ENCODE peak calls at places on chromosome 15, in four cellular contexts. H is kidney epithelial cell, V is fibroblast of the aortic adventitia, C is AG10803. Z is an unnamed sample.

GRCh38 chr15:92095691-92096090 is 242.2 kb downstream of the SLCO3A1 start:
- DNase-seq in H (no peak), V (no peak), C (no peak), Z (no peak)

GRCh38 chr15:59401810-59402569 is 29.3 kb upstream of the MYO1E start:
- DNase-seq in H (no peak), C (no peak), V (no peak), Z (no peak)

GRCh38 chr15:68599560-68600071 is 20.8 kb downstream of the CORO2B start:
- DNase-seq in H (no peak), V (peak; percentile 50), C (peak; percentile 78), Z (peak; percentile 65)

GRCh38 chr15:100945006-100945405 is 25.8 kb downstream of the LRRK1 start:
- DNase-seq in V (no peak), C (peak; percentile 27), H (no peak), Z (peak; percentile 73)

GRCh38 chr15:57784081-57784488 is 77.6 kb downstream of the POLR2M start:
- DNase-seq in C (peak; percentile 77), H (no peak), V (peak; percentile 56), Z (peak; percentile 44)

GRCh38 chr15:42228036-42228435 is 19.9 kb upstream of the VPS39 start:
- DNase-seq in V (no peak), C (no peak), H (no peak), Z (no peak)

GRCh38 chr15:100821327-100821726 is 58.3 kb upstream of the ALDH1A3 start:
- DNase-seq in V (no peak), C (no peak), H (no peak), Z (no peak)

GRCh38 chr15:63072023-63072650 is 29.6 kb downstream of the TPM1 start:
- DNase-seq in V (no peak), C (no peak), H (no peak), Z (no peak)

GRCh38 chr15:49418811-49419210 is 4.2 kb upstream of the FGF7 start:
- DNase-seq in H (no peak), C (no peak), V (no peak), Z (no peak)

GRCh38 chr15:77187751-77188464 is 117.0 kb upstream of the TSPAN3 start:
- DNase-seq in V (peak; percentile 73), H (no peak), C (peak; percentile 36), Z (no peak)

GRCh38 chr15:32802296-32802936 is 84.6 kb downstream of the GREM1 start:
- DNase-seq in C (peak; percentile 91), H (peak; percentile 61), V (peak; percentile 93), Z (no peak)

GRCh38 chr15:36415643-36416042 is 163.8 kb upstream of the CDIN1 start:
- DNase-seq in V (peak; percentile 72), H (no peak), C (peak; percentile 66), Z (no peak)

GRCh38 chr15:90149609-90150340 is 47.5 kb upstream of the IDH2 start:
- DNase-seq in V (no peak), C (no peak), H (no peak), Z (no peak)

GRCh38 chr15:44726568-44727461 is 9.5 kb upstream of the TRIM69 start:
- DNase-seq in C (peak; percentile 93), V (peak; percentile 92), H (peak; percentile 77), Z (peak; percentile 95)

GRCh38 chr15:44726136-44726535 is 10.2 kb upstream of the TRIM69 start:
- DNase-seq in C (peak; percentile 38), V (peak; percentile 24), H (no peak), Z (no peak)

GRCh38 chr15:44728576-44729393 is 7.5 kb upstream of the TRIM69 start:
- DNase-seq in C (peak; percentile 97), V (peak; percentile 99), H (peak; percentile 94), Z (peak; percentile 98)

GRCh38 chr15:44729394-44729913 is 6.9 kb upstream of the TRIM69 start:
- DNase-seq in V (peak; percentile 44), H (no peak), C (no peak), Z (no peak)

GRCh38 chr15:44727462-44728231 is 8.7 kb upstream of the TRIM69 start:
- DNase-seq in C (no peak), H (no peak), V (no peak), Z (no peak)
- H3K4me3 ChIP-seq in C (no peak overlapping the region), H (no peak overlapping the region), V (no peak overlapping the region), Z (no peak overlapping the region)

GRCh38 chr15:47983533-47983932 is 137.3 kb upstream of the SLC24A5 start:
- DNase-seq in C (no peak), V (no peak), H (no peak), Z (no peak)
- TF ChIP-seq CTCF in C (no peak), V (no peak), H (no peak), Z (no peak)

DNA sequence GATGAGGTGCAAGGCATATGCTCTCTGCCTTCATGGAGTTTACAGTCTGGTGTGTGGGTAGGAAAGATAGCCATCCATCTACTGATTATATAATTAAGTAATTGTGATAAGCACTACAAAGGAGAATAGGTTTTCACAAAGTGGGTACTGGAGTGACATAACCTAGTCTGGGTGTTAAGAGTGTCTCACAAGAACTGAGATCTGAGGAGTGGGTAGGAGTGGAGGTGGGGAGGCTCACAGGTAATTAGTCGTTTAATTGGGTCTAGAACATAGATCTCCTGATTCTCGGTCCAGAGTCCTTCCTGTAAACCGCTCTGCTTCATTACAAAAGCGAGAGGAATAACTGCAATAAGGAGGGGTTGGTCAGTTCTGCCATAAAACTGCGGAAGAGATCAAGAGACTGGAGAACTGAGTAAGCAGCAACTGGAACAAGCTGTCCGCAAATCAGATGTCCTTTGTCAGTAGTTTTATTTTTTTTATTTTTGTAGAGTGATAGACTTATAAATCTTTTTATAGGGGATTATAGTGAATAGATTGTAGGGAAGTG is 2.2 kb downstream of the NEO1 start:
- DNase-seq in H (no peak), V (no peak), C (no peak), Z (no peak)
- H3K4me3 ChIP-seq in H (no peak overlapping the region), V (no peak overlapping the region), C (no peak overlapping the region), Z (no peak overlapping the region)

DNA sequence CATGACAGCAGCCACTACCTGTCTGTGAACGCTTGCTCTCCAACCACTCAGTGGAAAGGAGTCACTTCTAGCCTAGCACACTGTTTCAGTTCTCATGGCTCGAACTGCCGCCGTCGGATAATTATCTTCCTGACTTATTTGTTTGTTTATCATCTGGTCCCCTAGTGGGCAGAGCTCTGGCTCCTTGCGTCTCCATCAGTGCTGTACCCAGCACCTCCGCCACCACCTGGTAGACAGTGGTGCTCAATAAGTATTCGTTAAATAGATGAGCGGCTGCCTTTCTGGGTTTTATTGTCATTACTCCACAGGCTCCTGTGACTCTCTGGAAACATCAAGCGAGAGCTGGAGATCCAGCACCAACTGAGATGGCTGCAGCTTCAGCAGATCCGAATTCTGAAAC is 297.5 kb downstream of the NTRK3 start:
- DNase-seq in C (no peak), H (no peak), V (no peak), Z (no peak)
- TF ChIP-seq CTCF in C (peak; percentile 12), H (no peak), V (no peak), Z (no peak)

GRCh38 chr15:39538936-39539335 is 41.9 kb upstream of the THBS1 start:
- DNase-seq in H (no peak), V (no peak), C (no peak), Z (no peak)

GRCh38 chr15:39542385-39543065 is 38.4 kb upstream of the THBS1 start:
- DNase-seq in C (no peak), V (no peak), H (no peak), Z (no peak)

GRCh38 chr15:39539466-39539865 is 41.4 kb upstream of the THBS1 start:
- DNase-seq in C (peak; percentile 22), H (no peak), V (no peak), Z (no peak)

GRCh38 chr15:39543651-39544050 is 37.2 kb upstream of the THBS1 start:
- DNase-seq in C (no peak), V (peak; percentile 32), H (no peak), Z (no peak)

DNA sequence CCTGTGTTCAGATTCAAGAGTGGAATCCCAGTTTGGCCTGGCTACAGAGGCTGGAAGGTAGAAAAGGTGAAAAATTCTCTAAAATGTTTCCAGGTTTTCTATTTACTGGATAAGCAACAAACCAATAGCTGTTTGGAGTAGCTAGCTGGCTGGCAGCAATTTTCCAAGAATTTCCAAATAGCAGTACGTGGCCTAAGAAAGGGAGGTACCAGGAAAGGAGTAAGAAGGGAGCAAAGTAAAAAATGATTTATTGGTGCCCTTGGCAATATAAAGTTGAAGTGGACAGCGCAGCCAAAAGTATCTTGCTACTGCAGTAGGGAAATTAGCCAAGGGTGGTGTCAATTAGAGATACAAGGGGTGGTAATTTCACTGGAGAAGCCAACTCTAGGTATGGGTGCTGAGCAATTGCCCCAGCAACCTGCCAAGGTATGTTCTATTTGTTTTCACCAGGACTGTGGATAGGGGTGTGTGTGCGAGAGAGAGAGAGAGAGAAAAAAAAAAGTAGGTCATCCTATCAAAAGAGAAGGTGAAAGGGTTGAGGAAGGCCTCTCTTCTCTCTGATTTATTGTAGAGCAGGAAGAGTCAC is 40.8 kb upstream of the THBS1 start:
- DNase-seq in V (no peak), H (no peak), C (no peak), Z (no peak)
- H3K4me3 ChIP-seq in V (no peak overlapping the region), H (no peak overlapping the region), C (no peak overlapping the region), Z (no peak overlapping the region)

GRCh38 chr15:29087521-29088285 is 181.9 kb downstream of the NSMCE3 start:
- DNase-seq in V (no peak), C (no peak), H (no peak), Z (no peak)

GRCh38 chr15:29090617-29091466 is 178.8 kb downstream of the NSMCE3 start:
- DNase-seq in H (no peak), V (no peak), C (no peak), Z (no peak)

GRCh38 chr15:29091666-29092065 is 178.0 kb downstream of the NSMCE3 start:
- DNase-seq in V (no peak), H (no peak), C (no peak), Z (no peak)

GRCh38 chr15:29088666-29089065 is 181.0 kb downstream of the NSMCE3 start:
- DNase-seq in H (no peak), C (no peak), V (no peak), Z (no peak)

GRCh38 chr15:29089731-29090616 is 179.6 kb downstream of the NSMCE3 start:
- DNase-seq in V (peak; percentile 3), C (no peak), H (no peak), Z (no peak)
- TF ChIP-seq CTCF in V (no peak), C (peak; percentile 23), H (peak; percentile 12), Z (peak; percentile 39)

DNA sequence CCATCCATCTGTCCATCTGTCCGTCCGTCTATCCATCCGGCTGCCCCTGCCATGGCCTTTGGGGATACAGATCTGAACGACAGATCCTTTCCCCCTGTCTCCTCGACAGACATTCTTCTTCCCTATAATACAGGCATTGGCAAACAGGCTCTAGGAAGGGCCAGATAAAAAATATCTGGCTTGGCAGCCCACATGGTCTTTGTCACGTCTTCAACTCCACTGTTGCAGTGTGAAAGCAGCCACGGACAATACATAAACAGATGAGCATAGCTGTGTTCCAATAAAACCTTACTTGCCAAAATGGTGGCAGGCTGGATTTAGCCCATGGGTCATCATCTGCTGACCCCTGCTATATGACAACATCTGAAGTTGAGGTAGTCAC is 128.5 kb upstream of the SMAD3 start:
- DNase-seq in V (peak; percentile 66), H (no peak), C (peak; percentile 51), Z (no peak)
- H3K4me3 ChIP-seq in V (peak overlapping the region; percentile 62), H (no peak overlapping the region), C (peak overlapping the region; percentile 63), Z (peak overlapping the region; percentile 45)

Z was measured in HFF-Myc.